ENCODE peak calls at places on chromosomes 3 and 15, in five cellular contexts. I is HepG2, F is HCT116, Z is GM12878, C is K562. P is an unnamed sample.

GRCh38 chr3:11272913-11273574 is 847 bp downstream of the ATG7 start:
- DNase-seq in I (no peak), F (no peak), Z (no peak), C (peak), P (no peak)

GRCh38 chr3:184738982-184739381 is 27.1 kb upstream of the MAGEF1 start:
- DNase-seq in F (no peak), Z (no peak), I (no peak), C (no peak), P (no peak)

GRCh38 chr15:83292317-83292716 is 7.9 kb upstream of the BNC1 start:
- DNase-seq in I (no peak), F (no peak), C (no peak), Z (no peak), P (no peak)

GRCh38 chr3:159650751-159651150 is 337.9 kb upstream of the IL12A start:
- DNase-seq in C (no peak), F (no peak), I (no peak), Z (no peak), P (no peak)

GRCh38 chr3:17038900-17039545 is 154.3 kb downstream of the PLCL2 start:
- DNase-seq in I (no peak), C (no peak), Z (no peak), F (peak), P (no peak)

GRCh38 chr3:197718904-197719303 is 17.8 kb downstream of the RUBCN start:
- DNase-seq in Z (no peak), I (peak), F (peak), C (no peak), P (no peak)

GRCh38 chr15:59191855-59192237 is 14.8 kb upstream of the LDHAL6B start:
- DNase-seq in Z (no peak), I (no peak), C (no peak), F (peak), P (no peak)

GRCh38 chr15:56978898-56979662 is 60.6 kb downstream of the TCF12 start:
- DNase-seq in F (no peak), Z (no peak), C (no peak), I (no peak), P (no peak)

GRCh38 chr3:157871838-157872497 is 234.3 kb downstream of the SHOX2 start:
- DNase-seq in Z (no peak), C (no peak), I (no peak), F (no peak), P (peak)

GRCh38 chr3:42036483-42036823 is 54.7 kb upstream of the TRAK1 start:
- DNase-seq in F (no peak), I (peak), C (peak), Z (no peak), P (peak)

GRCh38 chr15:67892559-67893377 is 52.9 kb upstream of the RNU6-1 start:
- DNase-seq in I (no peak), F (no peak), C (no peak), Z (no peak), P (no peak)
- TF ChIP-seq RAD21 in I (no peak), F (no peak), C (no peak), Z (no peak), P (no peak)

DNA sequence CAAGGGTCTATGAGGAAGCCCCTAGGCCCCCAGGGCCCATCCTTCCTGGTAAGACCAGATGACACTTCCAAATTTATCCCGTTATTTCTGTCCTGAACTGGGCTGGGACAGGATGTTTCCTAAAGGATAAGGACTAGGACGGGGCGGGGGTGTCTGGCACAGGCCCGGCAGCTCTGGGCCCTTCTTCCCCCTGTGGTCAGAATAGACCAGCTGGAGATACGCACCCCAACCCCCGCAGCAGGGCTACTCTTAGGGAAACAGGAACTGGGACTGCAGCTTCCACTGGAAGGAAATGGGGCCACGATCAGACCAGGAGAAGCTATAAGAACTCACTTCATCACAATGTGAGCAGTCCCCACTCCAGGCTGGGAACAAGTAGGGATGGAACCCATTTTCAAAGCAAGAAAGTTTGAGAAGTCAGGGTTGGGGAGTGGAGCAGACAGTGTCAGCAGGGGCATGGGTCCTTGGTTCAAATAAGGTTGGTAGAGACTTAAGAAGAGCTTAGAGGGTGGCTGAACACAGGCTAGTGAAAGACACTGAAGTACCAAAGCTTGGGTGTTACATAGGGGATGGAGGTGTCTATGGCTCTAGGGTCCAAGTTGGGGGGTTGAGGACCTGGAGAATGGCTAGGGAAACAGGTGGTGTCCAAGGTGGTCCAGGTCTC is 1.1 kb downstream of the NCKIPSD start:
- DNase-seq in F (no peak), I (no peak), Z (no peak), C (peak), P (no peak)
- H3K4me3 ChIP-seq in F (peak), I (peak), Z (peak), C (peak), P (peak)

DNA sequence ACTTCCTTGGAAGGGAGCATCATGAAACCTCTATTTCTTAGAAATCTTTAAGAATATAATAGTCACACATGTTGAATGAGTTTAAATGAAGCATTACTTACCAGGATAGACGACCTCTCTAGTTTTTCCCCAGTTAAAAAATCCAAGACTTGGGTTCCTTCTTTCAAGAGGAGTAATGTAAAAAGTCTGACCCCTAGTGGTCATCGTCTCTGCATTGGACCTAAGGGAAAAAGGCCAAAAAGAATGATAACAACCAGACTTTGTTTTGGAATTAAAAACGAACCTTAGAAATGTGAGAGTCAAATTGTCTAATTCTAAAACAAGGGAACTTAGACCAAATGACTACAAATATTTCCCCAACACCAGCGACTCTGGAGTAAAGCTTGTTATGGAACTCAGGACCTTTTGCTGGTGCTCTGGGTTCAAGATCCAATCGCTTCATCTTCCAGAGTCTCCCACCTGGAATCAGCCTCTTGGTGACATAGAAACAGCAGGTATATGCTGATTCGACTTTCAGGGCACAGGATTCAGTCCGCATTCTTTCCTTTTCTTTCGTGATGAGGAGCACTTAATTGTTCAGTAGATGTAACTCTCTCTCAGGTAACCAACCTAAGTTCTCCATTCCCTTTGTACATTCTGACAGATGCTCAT is 214.8 kb upstream of the TPRG1 start:
- DNase-seq in I (peak), F (peak), C (peak), Z (no peak), P (peak)
- TF ChIP-seq ZBTB33 in I (no peak), F (no peak), C (no peak), Z (no peak), P (no peak)

GRCh38 chr3:132790806-132791205 is 68.6 kb upstream of the NPHP3 start:
- DNase-seq in F (no peak), C (no peak), Z (no peak), I (no peak), P (no peak)

GRCh38 chr3:132787616-132788015 is 65.4 kb upstream of the NPHP3 start:
- DNase-seq in F (no peak), Z (no peak), C (no peak), I (no peak), P (no peak)

GRCh38 chr3:132786890-132787289 is 64.7 kb upstream of the NPHP3 start:
- DNase-seq in C (no peak), F (no peak), Z (no peak), I (no peak), P (no peak)

GRCh38 chr3:132789959-132790358 is 67.8 kb upstream of the NPHP3 start:
- DNase-seq in I (no peak), F (no peak), C (no peak), Z (no peak), P (no peak)

DNA sequence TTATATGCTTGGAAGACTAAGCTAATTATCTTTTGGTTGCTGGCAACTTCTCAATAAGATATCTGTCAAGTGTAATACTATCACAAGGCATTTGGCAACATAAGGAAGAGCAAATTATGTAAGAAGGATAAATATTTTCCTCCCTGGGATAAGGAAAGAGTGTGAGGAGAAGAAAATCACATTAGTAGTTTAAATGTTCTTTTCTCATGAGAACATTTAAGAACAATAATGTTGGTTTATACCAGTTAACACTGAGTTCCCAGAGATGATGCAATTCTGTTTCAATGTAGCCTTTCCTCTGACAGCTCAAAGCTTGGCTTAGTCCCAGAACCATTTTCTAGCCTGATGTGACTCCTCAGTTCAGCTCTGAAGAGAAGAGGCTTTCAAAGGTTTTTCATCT is 66.1 kb upstream of the NPHP3 start:
- DNase-seq in F (peak), C (peak), I (no peak), Z (no peak), P (no peak)
- TF ChIP-seq RAD21 in F (no peak), C (no peak), I (no peak), Z (no peak), P (no peak)

P was measured in SK-N-SH.